ENCODE peak calls at places on chromosomes 4 and X, in five cellular contexts. K is K562, P is A549, I is GM12878, S is SK-N-SH. C is an unnamed sample.

GRCh38 chrX:15497865-15498264 is 2.7 kb upstream of the BMX start:
- DNase-seq in P (peak), S (peak), I (no peak), K (peak), C (peak)

GRCh38 chr4:169800541-169800940 is 42.8 kb upstream of the HPF1 start:
- DNase-seq in P (no peak), I (no peak), S (no peak), K (no peak), C (no peak)

GRCh38 chrX:111687305-111687704 is 6.3 kb downstream of the ALG13 start:
- DNase-seq in I (no peak), P (no peak), S (no peak), K (no peak), C (no peak)

GRCh38 chrX:137143864-137144263 is 110.1 kb upstream of the GPR101 start:
- DNase-seq in S (no peak), I (no peak), K (no peak), P (no peak), C (no peak)

GRCh38 chr4:167150587-167150986 is 83.7 kb downstream of the SPOCK3 start:
- DNase-seq in S (no peak), P (no peak), I (no peak), K (no peak), C (no peak)

GRCh38 chrX:115958687-115959359 is 211.7 kb upstream of the AGTR2 start:
- DNase-seq in S (peak), I (no peak), P (no peak), K (no peak), C (no peak)

GRCh38 chr4:53537606-53538005 is 53.7 kb downstream of the LNX1 start:
- DNase-seq in S (no peak), I (no peak), P (no peak), K (no peak), C (no peak)

GRCh38 chr4:99305638-99306380 is 15.0 kb upstream of the ADH1A start:
- DNase-seq in K (no peak), P (no peak), S (no peak), I (no peak), C (no peak)

GRCh38 chrX:41846714-41847113 is 76.6 kb downstream of the CASK start:
- DNase-seq in I (no peak), K (no peak), S (no peak), P (no peak), C (no peak)

GRCh38 chr4:41913509-41913908 is 21.7 kb upstream of the TMEM33 start:
- DNase-seq in I (no peak), P (no peak), S (no peak), K (no peak), C (no peak)

GRCh38 chr4:70739496-70740337 is 18.0 kb downstream of the RUFY3 start:
- DNase-seq in K (no peak), P (no peak), S (no peak), I (no peak), C (peak)

GRCh38 chr4:83212041-83212851 is 72.4 kb downstream of the COQ2 start:
- DNase-seq in P (no peak), I (peak), S (no peak), K (no peak), C (no peak)

GRCh38 chrX:38627683-38628082 is 66.3 kb downstream of the TSPAN7 start:
- DNase-seq in P (no peak), K (peak), S (peak), I (no peak), C (peak)

GRCh38 chr4:55393461-55394320 is 2.1 kb upstream of the TMEM165 start:
- DNase-seq in S (no peak), I (no peak), P (no peak), K (no peak), C (peak)

GRCh38 chrX:84747516-84747915 is 245.3 kb upstream of the HDX start:
- DNase-seq in S (no peak), P (no peak), I (no peak), K (no peak), C (no peak)

GRCh38 chr4:144709793-144710525 is 64.0 kb downstream of the HHIP start:
- DNase-seq in P (peak), K (no peak), S (no peak), I (no peak), C (peak)

GRCh38 chr4:136810626-136811025 is 721.7 kb downstream of the PCDH18 start:
- DNase-seq in S (no peak), P (no peak), I (no peak), K (no peak), C (peak)

GRCh38 chrX:43693602-43694406 is 37.7 kb downstream of the MAOA start:
- DNase-seq in P (no peak), S (no peak), I (no peak), K (no peak), C (no peak)

GRCh38 chrX:136065044-136065671 is 79.9 kb downstream of the SLC9A6 start:
- DNase-seq in P (no peak), S (no peak), K (no peak), I (no peak), C (peak)

GRCh38 chrX:70970482-70970999 is 39.6 kb upstream of the SLC7A3 start:
- DNase-seq in K (peak), P (peak), I (no peak), S (peak), C (peak)

GRCh38 chr4:16289872-16290554 is 63.7 kb upstream of the TAPT1 start:
- DNase-seq in S (peak), P (peak), K (peak), I (no peak), C (peak)

GRCh38 chr4:15754323-15754722 is 23.8 kb upstream of the CD38 start:
- DNase-seq in K (no peak), I (no peak), S (no peak), P (no peak), C (peak)

GRCh38 chr4:8289151-8289750 is 19.7 kb downstream of the HTRA3 start:
- DNase-seq in K (no peak), S (no peak), I (no peak), P (no peak), C (no peak)

GRCh38 chr4:123421227-123421941 is 24.8 kb downstream of the SPRY1 start:
- DNase-seq in K (no peak), S (no peak), I (no peak), P (no peak), C (peak)

GRCh38 chrX:150574824-150575409 is 6.5 kb downstream of the MTM1 start:
- DNase-seq in P (no peak), S (no peak), I (no peak), K (no peak), C (no peak)

GRCh38 chrX:153993079-153993478 is 20.5 kb downstream of the TMEM187 start:
- DNase-seq in S (no peak), I (no peak), K (no peak), P (no peak), C (no peak)

GRCh38 chrX:120302434-120302833 is 8.8 kb downstream of the TMEM255A start:
- DNase-seq in P (no peak), K (no peak), S (no peak), I (peak), C (no peak)

GRCh38 chr4:107760281-107760947 is 40.4 kb upstream of the PAPSS1 start:
- DNase-seq in S (peak), I (no peak), K (no peak), P (peak), C (peak)

GRCh38 chrX:130224810-130225209 is 43.9 kb downstream of the ZNF280C start:
- DNase-seq in K (no peak), I (no peak), S (no peak), P (no peak), C (no peak)

GRCh38 chr4:13084210-13084609 is 399.9 kb downstream of the RAB28 start:
- DNase-seq in P (no peak), K (no peak), S (no peak), I (no peak), C (no peak)

GRCh38 chr4:40877081-40877480 is 127.3 kb downstream of the NSUN7 start:
- DNase-seq in P (no peak), S (no peak), K (no peak), I (no peak), C (no peak)
- TF ChIP-seq USF2 in P (no peak), S (no peak), K (no peak), I (no peak), C (no peak)

GRCh38 chr4:92050875-92051274 is 252.9 kb upstream of the GRID2 start:
- DNase-seq in P (no peak), K (no peak), I (no peak), S (no peak), C (no peak)

GRCh38 chr4:92045718-92046117 is 258.0 kb upstream of the GRID2 start:
- DNase-seq in I (no peak), S (no peak), K (no peak), P (no peak), C (no peak)

DNA sequence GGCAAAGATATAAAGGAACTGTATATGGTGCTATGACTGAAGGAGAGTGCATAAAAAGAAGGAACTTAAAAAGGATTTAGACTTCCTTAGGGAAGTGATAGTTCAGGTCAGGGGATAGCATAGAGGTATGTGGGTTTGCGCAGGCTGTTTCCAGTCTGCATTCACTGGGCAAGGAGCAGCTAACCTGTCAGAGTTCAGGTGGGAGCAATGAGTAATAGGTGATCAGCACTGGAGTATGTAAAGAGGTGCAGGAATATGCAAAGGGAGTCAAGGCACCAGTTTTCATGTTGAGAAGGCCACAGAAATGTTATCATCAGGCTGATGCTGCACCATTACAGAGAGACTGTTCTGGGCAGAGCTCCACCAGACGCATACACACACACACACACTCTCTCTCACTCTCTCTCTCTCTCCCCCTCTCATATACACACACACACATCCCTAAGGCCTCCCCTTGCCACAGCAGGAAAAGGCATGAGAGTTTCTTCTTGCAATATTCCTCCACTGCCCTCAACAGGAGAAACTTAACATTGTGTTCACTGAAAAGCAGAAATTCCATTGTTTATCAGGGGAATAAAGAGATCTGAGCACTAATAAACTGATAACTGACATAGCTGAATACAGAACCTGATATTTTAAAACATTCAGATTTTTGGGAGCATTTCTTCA is 256.4 kb upstream of the GRID2 start:
- DNase-seq in S (peak), P (no peak), K (no peak), I (no peak), C (peak)
- TF ChIP-seq RFX5 in S (no peak), P (no peak), K (no peak), I (no peak), C (no peak)

GRCh38 chrX:39730671-39731389 is 366.9 kb downstream of the BCOR start:
- DNase-seq in P (peak), S (peak), I (no peak), K (peak), C (peak)
- TF ChIP-seq USF2 in P (no peak), S (no peak), I (no peak), K (no peak), C (no peak)

GRCh38 chr4:113837397-113837796 is 75.9 kb upstream of the CAMK2D start:
- DNase-seq in K (no peak), S (no peak), P (peak), I (peak), C (peak)
- TF ChIP-seq RFX5 in K (no peak), S (no peak), P (no peak), I (no peak), C (no peak)

GRCh38 chrX:54063361-54063760 is 19.1 kb upstream of the PHF8 start:
- DNase-seq in I (no peak), P (no peak), S (no peak), K (no peak), C (no peak)

GRCh38 chrX:54064564-54064963 is 20.3 kb upstream of the PHF8 start:
- DNase-seq in I (no peak), P (no peak), S (no peak), K (no peak), C (no peak)

GRCh38 chrX:54067741-54068140 is 23.5 kb upstream of the PHF8 start:
- DNase-seq in P (no peak), I (no peak), S (no peak), K (no peak), C (no peak)

GRCh38 chrX:54066841-54067240 is 22.6 kb upstream of the PHF8 start:
- DNase-seq in I (no peak), P (no peak), K (no peak), S (no peak), C (peak)
- TF ChIP-seq USF2 in I (no peak), P (no peak), K (no peak), S (no peak), C (no peak)

DNA sequence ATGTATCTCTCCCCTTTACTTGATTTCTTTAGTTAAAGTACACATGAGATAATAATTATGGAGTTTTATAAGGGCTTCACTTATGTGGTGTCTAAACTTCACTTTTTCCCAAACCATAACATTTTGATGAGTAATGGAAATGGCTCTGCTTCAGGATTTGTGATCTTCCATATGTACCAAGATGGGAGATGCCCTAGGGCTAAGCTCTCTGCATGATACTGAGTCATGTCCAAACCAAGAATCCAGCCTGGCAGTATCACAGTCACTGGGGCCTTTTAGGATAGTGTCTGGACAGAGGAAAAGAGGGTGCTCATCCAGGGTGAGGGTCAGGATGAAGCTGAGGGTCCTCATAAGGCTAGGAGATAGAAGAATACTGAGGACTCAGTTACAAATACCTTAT is 47.9 kb upstream of the PAGE3 start:
- DNase-seq in S (no peak), K (no peak), P (no peak), I (no peak), C (no peak)
- TF ChIP-seq RFX5 in S (no peak), K (no peak), P (no peak), I (no peak), C (no peak)

DNA sequence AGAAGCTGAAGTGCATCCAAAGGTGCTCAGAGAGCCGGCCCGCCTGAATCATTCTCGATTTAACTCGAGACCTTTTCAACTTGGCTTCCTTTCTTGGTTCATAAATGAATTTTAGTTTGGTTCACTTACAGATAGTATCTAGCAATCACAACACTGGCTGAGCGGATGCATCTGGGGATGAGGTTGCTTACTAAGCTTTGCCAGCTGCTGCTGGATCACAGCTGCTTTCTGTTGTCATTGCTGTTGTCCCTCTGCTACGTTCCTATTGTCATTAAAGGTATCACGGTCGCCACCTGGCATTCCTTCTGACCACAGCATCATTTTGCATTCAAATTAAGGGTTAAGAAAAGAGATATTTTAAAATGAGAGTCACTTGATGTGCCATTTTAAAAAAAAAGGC is 115.5 kb downstream of the NFKB1 start:
- DNase-seq in P (no peak), K (no peak), S (peak), I (no peak), C (no peak)
- TF ChIP-seq USF2 in P (no peak), K (no peak), S (no peak), I (no peak), C (no peak)

GRCh38 chrX:316351-317325 is 2.0 kb downstream of the GTPBP6 start:
- DNase-seq in I (no peak), P (no peak), S (no peak), K (no peak), C (no peak)
- TF ChIP-seq RFX5 in I (no peak), P (no peak), S (no peak), K (no peak), C (no peak)